ENCODE peak calls at places on chromosomes 13 and 19, in six cellular contexts. M is CD8-positive, alpha-beta T cell; Z is IMR-90; K is lower lobe of right lung; X is thoracic aorta; J is stomach. B is an unnamed sample.
A peak's percentile ranks its signal among the peaks of the same experiment; 100 is the strongest.

GRCh38 chr13:84607614-84608013 is 725.3 kb upstream of the SLITRK1 start:
- DNase-seq in M (no peak), Z (peak; percentile 75), K (no peak), X (peak; percentile 6), J (no peak), B (peak; percentile 73)

GRCh38 chr13:53250272-53250875 is 221.8 kb downstream of the OLFM4 start:
- DNase-seq in M (no peak), Z (peak; percentile 72), K (no peak), X (no peak), J (no peak), B (peak; percentile 73)

GRCh38 chr13:39446865-39447264 is 156.1 kb downstream of the LHFPL6 start:
- DNase-seq in M (no peak), Z (no peak), K (no peak), X (no peak), J (no peak), B (no peak)

GRCh38 chr19:40300668-40301067 is 15.5 kb upstream of the AKT2 start:
- DNase-seq in M (no peak), Z (no peak), K (no peak), X (no peak), J (no peak), B (no peak)

GRCh38 chr19:1794424-1795185 is 17.5 kb downstream of the ATP8B3 start:
- DNase-seq in M (no peak), Z (no peak), K (no peak), X (no peak), J (no peak), B (no peak)

GRCh38 chr13:106143392-106143791 is 392.1 kb downstream of the EFNB2 start:
- DNase-seq in M (no peak), Z (peak; percentile 90), K (no peak), X (no peak), J (no peak), B (peak; percentile 37)

GRCh38 chr13:39959497-39959896 is 304.0 kb downstream of the COG6 start:
- DNase-seq in M (no peak), Z (no peak), K (no peak), X (no peak), J (no peak), B (no peak)

GRCh38 chr13:32211788-32212187 is 103.4 kb downstream of the ZAR1L start:
- DNase-seq in M (no peak), Z (peak; percentile 95), K (no peak), X (no peak), J (no peak), B (no peak)

GRCh38 chr19:38812841-38813320 is at the start of gene LGALS4:
- DNase-seq in M (no peak), Z (no peak), K (peak; percentile 52), X (no peak), J (peak; percentile 93), B (no peak)

GRCh38 chr19:2670217-2670616 is 32.3 kb downstream of the GNG7 start:
- DNase-seq in M (no peak), Z (no peak), K (no peak), X (no peak), J (no peak), B (no peak)

GRCh38 chr19:28170066-28170465 is 1042.9 kb downstream of the UQCRFS1 start:
- DNase-seq in M (no peak), Z (no peak), K (no peak), X (no peak), J (no peak), B (no peak)

GRCh38 chr19:47019431-47020041 is at the start of gene NPAS1:
- DNase-seq in M (no peak), Z (no peak), K (no peak), X (no peak), J (no peak), B (no peak)

GRCh38 chr19:50803633-50804419 is 13.6 kb downstream of the ACP4 start:
- DNase-seq in M (no peak), Z (no peak), K (no peak), X (no peak), J (no peak), B (no peak)

GRCh38 chr13:57624565-57625435 is 6.7 kb upstream of the PCDH17 start:
- DNase-seq in M (no peak), Z (peak; percentile 41), K (no peak), X (no peak), J (no peak), B (peak; percentile 63)

GRCh38 chr13:92838786-92839185 is 387.8 kb upstream of the GPC6 start:
- DNase-seq in M (no peak), Z (peak; percentile 94), K (no peak), X (no peak), J (no peak), B (peak; percentile 93)

GRCh38 chr19:39599116-39599515 is 3.2 kb upstream of the LGALS13 start:
- DNase-seq in M (no peak), Z (peak; percentile 27), K (no peak), X (no peak), J (no peak), B (peak; percentile 15)

GRCh38 chr19:3068071-3068470 is 5.8 kb upstream of the TLE5 start:
- DNase-seq in M (no peak), Z (no peak), K (no peak), X (no peak), J (no peak), B (no peak)

GRCh38 chr19:57171551-57172081 is 4.3 kb upstream of the DUXA start:
- DNase-seq in M (no peak), Z (peak; percentile 39), K (peak; percentile 49), X (no peak), J (no peak), B (no peak)

GRCh38 chr19:42441047-42441440 is 1.7 kb downstream of the CXCL17 start:
- DNase-seq in M (no peak), Z (no peak), K (no peak), X (no peak), J (peak; percentile 51), B (peak; percentile 53)

GRCh38 chr13:42671502-42671901 is 97.5 kb downstream of the TNFSF11 start:
- DNase-seq in M (no peak), Z (no peak), K (no peak), X (no peak), J (no peak), B (no peak)

GRCh38 chr19:7595466-7596133 is at the start of gene CAMSAP3:
- DNase-seq in M (no peak), Z (no peak), K (peak; percentile 77), X (no peak), J (peak; percentile 66), B (no peak)

GRCh38 chr19:1503089-1503924 is 9.5 kb downstream of the ADAMTSL5 start:
- DNase-seq in M (no peak), Z (peak; percentile 32), K (peak; percentile 73), X (no peak), J (peak; percentile 52), B (no peak)

GRCh38 chr19:11942843-11943108 is 17.9 kb downstream of the ZNF700 start:
- DNase-seq in M (no peak), Z (no peak), K (no peak), X (no peak), J (no peak), B (no peak)

GRCh38 chr13:36850790-36851438 is 31.9 kb downstream of the RFXAP start:
- DNase-seq in M (no peak), Z (no peak), K (no peak), X (no peak), J (no peak), B (no peak)

DNA sequence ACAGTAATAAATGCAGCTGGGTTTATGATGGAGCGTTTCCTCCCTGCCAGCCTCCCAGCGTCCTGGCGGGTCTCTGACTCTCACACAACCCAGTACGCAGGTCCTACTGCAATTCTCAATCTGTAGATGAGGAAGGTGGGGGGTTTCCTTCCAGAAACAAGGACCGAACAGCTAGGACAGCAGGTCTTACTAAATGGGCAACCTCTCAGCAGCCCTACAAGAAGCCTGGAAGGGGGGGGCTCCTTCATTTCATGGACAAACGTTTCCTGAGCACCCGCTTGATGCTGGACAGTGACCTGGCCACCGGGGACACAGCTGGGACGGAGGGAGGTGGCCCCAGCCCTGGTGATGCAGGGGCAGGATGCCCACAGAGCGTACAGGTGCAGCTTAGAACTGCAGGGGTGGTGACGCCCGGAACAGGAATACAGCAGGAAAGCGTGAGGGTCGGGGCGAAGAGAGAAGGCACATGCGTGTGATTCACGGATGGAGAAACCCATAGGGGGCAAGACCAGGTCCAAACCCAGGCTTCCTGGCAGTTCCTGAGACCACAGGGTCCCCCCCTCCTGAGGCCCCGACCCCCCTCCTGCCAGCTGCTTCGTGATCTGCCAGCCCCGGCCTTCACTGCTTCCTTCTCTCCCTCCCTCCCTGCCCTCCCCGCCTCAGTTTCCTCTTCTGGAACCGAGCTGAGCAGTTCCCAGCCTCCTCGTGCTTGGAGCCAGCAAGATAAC is 732 bp upstream of the C2CD4C start:
- DNase-seq in M (no peak), Z (no peak), K (no peak), X (no peak), J (no peak), B (no peak)
- H3K27me3 ChIP-seq in M (peaks cover 7% of the 10 kb centered on the region), Z (peaks cover 41% of the 10 kb centered on the region), K (peaks cover 48% of the 10 kb centered on the region), X (peaks cover 7% of the 10 kb centered on the region), J (peaks cover 95% of the 10 kb centered on the region), B (peaks cover 7% of the 10 kb centered on the region)

DNA sequence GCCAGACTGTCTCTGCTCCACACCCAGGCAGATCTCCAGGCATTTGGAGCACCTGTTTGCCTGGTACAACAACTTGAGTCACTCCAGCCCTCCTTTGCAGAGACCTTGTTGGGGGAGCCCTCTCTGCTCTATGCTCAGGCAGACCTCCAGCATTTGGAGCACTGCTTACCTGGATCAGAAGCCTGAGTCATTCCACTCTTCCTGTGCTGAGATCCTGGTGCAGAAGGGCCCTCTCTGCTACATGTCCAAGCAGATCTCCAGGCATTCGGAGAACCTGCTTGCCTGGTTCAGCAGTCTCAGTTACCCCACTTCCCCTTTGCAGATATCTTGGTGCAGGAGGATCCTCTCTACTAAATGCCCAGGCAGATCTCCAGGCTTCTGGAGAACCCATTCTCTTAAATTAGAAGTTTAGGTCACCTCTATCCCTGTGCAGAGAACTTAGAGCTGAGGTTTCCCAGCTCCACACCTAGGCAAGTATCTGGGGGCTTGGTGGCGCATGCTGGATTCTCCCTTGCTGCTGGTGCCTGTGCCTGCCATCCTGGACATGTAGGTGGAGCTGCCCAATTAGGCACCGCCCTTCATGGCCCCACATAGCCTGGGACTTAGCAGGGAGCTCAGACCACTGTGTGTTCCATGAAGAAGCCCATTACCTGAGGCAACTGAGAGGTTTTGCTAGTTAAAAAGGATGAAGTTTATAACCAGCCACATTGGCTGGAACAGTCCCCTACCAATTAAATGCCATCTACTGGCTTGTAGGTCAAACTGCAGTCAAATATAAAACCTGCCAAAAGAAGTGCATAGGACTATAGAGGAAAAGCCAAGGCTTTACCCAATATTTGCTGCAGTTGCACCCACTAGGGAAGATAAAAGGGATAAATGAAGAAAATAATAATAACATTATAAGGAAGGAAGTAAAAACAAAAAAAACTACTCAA is 97.6 kb upstream of the SLITRK6 start:
- DNase-seq in M (no peak), Z (peak; percentile 0), K (no peak), X (no peak), J (no peak), B (peak; percentile 97)
- TF ChIP-seq CTCF in M (no peak), Z (peak; percentile 8), K (no peak), X (no peak), J (no peak), B (peak; percentile 50)

GRCh38 chr13:77274126-77274525 is 52.8 kb downstream of the MYCBP2 start:
- DNase-seq in M (no peak), Z (no peak), K (no peak), X (no peak), J (no peak), B (no peak)
- H3K36me3 ChIP-seq in M (peaks cover 22% of the 10 kb centered on the region), Z (peaks cover 12% of the 10 kb centered on the region), K (peaks cover 59% of the 10 kb centered on the region), X (peaks cover 15% of the 10 kb centered on the region), J (peaks cover 51% of the 10 kb centered on the region), B (peaks cover 3% of the 10 kb centered on the region)

DNA sequence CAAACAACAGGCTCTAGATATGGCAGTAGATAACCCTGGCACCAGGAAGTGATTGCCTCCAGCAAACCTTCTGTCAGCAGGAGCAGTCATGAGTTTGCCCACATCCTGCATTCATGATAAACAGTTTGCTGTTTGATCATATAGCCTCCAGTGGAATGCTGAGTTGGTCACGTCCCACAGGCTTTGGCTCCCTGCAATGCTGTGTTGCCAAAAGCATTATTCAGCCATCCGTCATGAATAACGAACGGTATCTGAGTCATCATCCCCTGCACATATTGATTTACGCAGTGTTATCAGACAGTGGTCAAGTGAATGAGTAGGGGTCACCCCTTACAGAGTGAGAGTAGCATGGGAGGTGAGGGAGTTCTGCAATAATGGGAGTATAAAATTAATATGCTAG is 21.9 kb upstream of the ZNF432 start:
- DNase-seq in M (no peak), Z (peak; percentile 44), K (no peak), X (no peak), J (no peak), B (peak; percentile 90)
- H3K27me3 ChIP-seq in M (no peaks in the 10 kb centered on the region), Z (no peaks in the 10 kb centered on the region), K (no peaks in the 10 kb centered on the region), X (no peaks in the 10 kb centered on the region), J (no peaks in the 10 kb centered on the region), B (no peaks in the 10 kb centered on the region)